ENCODE peak calls at places on chromosomes 5 and 9, in six cellular contexts. C is IMR-90, W is adrenal gland, U is heart left ventricle, F is K562, J is stomach. M is an unnamed sample.

GRCh38 chr5:139670369-139671095 is 22.4 kb downstream of the CXXC5 start:
- DNase-seq in J (no peak), U (no peak), C (no peak), W (no peak), F (no peak), M (peak)

GRCh38 chr5:107508083-107508482 is 162.7 kb downstream of the EFNA5 start:
- DNase-seq in U (no peak), F (no peak), J (no peak), W (no peak), C (no peak), M (no peak)

GRCh38 chr9:135043345-135043744 is 44.1 kb upstream of the OLFM1 start:
- DNase-seq in J (peak), C (no peak), U (no peak), F (no peak), W (no peak), M (no peak)

GRCh38 chr5:115732026-115732425 is 84.4 kb downstream of the CDO1 start:
- DNase-seq in U (no peak), C (no peak), F (no peak), J (no peak), W (no peak), M (no peak)

GRCh38 chr5:52728201-52728600 is 59.5 kb upstream of the ITGA1 start:
- DNase-seq in U (no peak), F (no peak), W (no peak), J (no peak), C (no peak), M (no peak)

GRCh38 chr5:59829389-59829788 is 64.1 kb downstream of the PDE4D start:
- DNase-seq in U (peak), F (no peak), W (no peak), C (peak), J (no peak), M (no peak)

GRCh38 chr5:82405166-82405565 is 127.0 kb upstream of the RPS23 start:
- DNase-seq in C (peak), U (no peak), J (no peak), W (no peak), F (no peak), M (no peak)

GRCh38 chr5:10913846-10914245 is 152.8 kb upstream of the DAP start:
- DNase-seq in W (peak), U (no peak), C (peak), J (no peak), F (peak), M (no peak)

GRCh38 chr5:151476054-151476453 is 28.7 kb downstream of the SLC36A1 start:
- DNase-seq in W (no peak), C (no peak), F (no peak), U (no peak), J (no peak), M (no peak)

GRCh38 chr5:160420331-160420610 is 1.4 kb upstream of the PTTG1 start:
- DNase-seq in F (no peak), J (no peak), W (no peak), C (no peak), U (no peak), M (no peak)

GRCh38 chr5:139745121-139745799 is 50.3 kb upstream of the PSD2 start:
- DNase-seq in W (no peak), F (peak), C (peak), J (no peak), U (no peak), M (no peak)

GRCh38 chr9:114434878-114435311 is 47.1 kb upstream of the AKNA start:
- DNase-seq in F (peak), U (no peak), C (peak), W (no peak), J (no peak), M (peak)

GRCh38 chr5:62340392-62340791 is 34.4 kb downstream of the KIF2A start:
- DNase-seq in C (peak), J (no peak), U (no peak), F (peak), W (no peak), M (no peak)

GRCh38 chr9:124257865-124258764 is at the start of gene NEK6:
- DNase-seq in U (no peak), W (no peak), J (peak), F (peak), C (peak), M (no peak)

GRCh38 chr9:13279284-13280162 is at the start of gene MPDZ:
- DNase-seq in J (peak), F (peak), C (peak), W (peak), U (peak), M (peak)

GRCh38 chr5:158543539-158544387 is 556.0 kb downstream of the EBF1 start:
- DNase-seq in U (peak), C (peak), W (no peak), F (no peak), J (no peak), M (no peak)

GRCh38 chr5:74240783-74241750 is 399.5 kb downstream of the ENC1 start:
- DNase-seq in F (no peak), J (no peak), W (no peak), C (no peak), U (no peak), M (peak)

GRCh38 chr9:126159661-126160060 is 167.0 kb upstream of the MVB12B start:
- DNase-seq in F (no peak), C (no peak), W (no peak), J (peak), U (no peak), M (peak)

GRCh38 chr5:14671414-14671813 is 6.9 kb downstream of the OTULIN start:
- DNase-seq in W (no peak), U (no peak), F (no peak), C (peak), J (no peak), M (no peak)

GRCh38 chr5:140235776-140236558 is 61.0 kb downstream of the CYSTM1 start:
- DNase-seq in U (no peak), C (no peak), J (no peak), F (no peak), W (no peak), M (no peak)

GRCh38 chr5:137498301-137498735 is 808 bp downstream of the SPOCK1 start:
- DNase-seq in F (no peak), J (no peak), C (no peak), W (peak), U (no peak), M (peak)

GRCh38 chr5:3597727-3598082 is 2.1 kb downstream of the IRX1 start:
- DNase-seq in U (no peak), C (no peak), J (no peak), F (no peak), W (no peak), M (no peak)

GRCh38 chr9:129458663-129459549 is 162.0 kb downstream of the C9orf50 start:
- DNase-seq in U (peak), W (peak), C (no peak), J (peak), F (no peak), M (peak)

GRCh38 chr9:696332-697090 is 145.0 kb upstream of the DMRT1 start:
- DNase-seq in W (peak), U (peak), F (no peak), J (no peak), C (peak), M (peak)

GRCh38 chr9:123406691-123407536 is 50.9 kb downstream of the CRB2 start:
- DNase-seq in W (no peak), J (no peak), F (peak), U (no peak), C (peak), M (no peak)

GRCh38 chr5:67235399-67236110 is 39.0 kb upstream of the CD180 start:
- DNase-seq in W (no peak), C (no peak), F (no peak), U (no peak), J (no peak), M (no peak)

GRCh38 chr9:104864675-104865104 is 63.3 kb downstream of the ABCA1 start:
- DNase-seq in U (no peak), W (no peak), C (peak), J (no peak), F (no peak), M (no peak)

GRCh38 chr9:89883401-89884341 is 278.9 kb downstream of the GADD45G start:
- DNase-seq in C (no peak), U (no peak), W (peak), F (no peak), J (peak), M (peak)

GRCh38 chr5:62152394-62153123 is 153.4 kb upstream of the KIF2A start:
- DNase-seq in C (no peak), W (no peak), F (no peak), J (no peak), U (no peak), M (no peak)

GRCh38 chr5:73229271-73229670 is 56.3 kb downstream of the TMEM174 start:
- DNase-seq in J (no peak), C (peak), U (no peak), F (no peak), W (no peak), M (no peak)

GRCh38 chr9:109408759-109409462 is 88.1 kb upstream of the EPB41L4B start:
- DNase-seq in C (peak), J (no peak), F (no peak), W (no peak), U (no peak), M (no peak)

GRCh38 chr9:4137234-4137633 is 162.6 kb downstream of the GLIS3 start:
- DNase-seq in J (no peak), F (no peak), C (peak), U (no peak), W (no peak), M (no peak)

GRCh38 chr5:16855475-16855874 is 80.6 kb downstream of the MYO10 start:
- DNase-seq in C (peak), U (peak), F (no peak), W (peak), J (peak), M (peak)

GRCh38 chr5:83397658-83398057 is 73.9 kb upstream of the VCAN start:
- DNase-seq in C (no peak), J (no peak), F (no peak), U (no peak), W (no peak), M (no peak)

GRCh38 chr9:107070591-107070990 is 207.6 kb downstream of the ZNF462 start:
- DNase-seq in F (no peak), J (no peak), C (no peak), W (no peak), U (no peak), M (no peak)

GRCh38 chr5:36855141-36855495 is 21.5 kb upstream of the NIPBL start:
- DNase-seq in U (no peak), C (no peak), W (no peak), J (no peak), F (no peak), M (peak)

GRCh38 chr9:97179616-97180015 is 127.8 kb upstream of the CCDC180 start:
- DNase-seq in J (no peak), F (no peak), W (no peak), U (no peak), C (no peak), M (no peak)

GRCh38 chr5:52798952-52799351 is 11.2 kb downstream of the ITGA1 start:
- DNase-seq in W (no peak), F (no peak), U (no peak), C (no peak), J (no peak), M (no peak)

DNA sequence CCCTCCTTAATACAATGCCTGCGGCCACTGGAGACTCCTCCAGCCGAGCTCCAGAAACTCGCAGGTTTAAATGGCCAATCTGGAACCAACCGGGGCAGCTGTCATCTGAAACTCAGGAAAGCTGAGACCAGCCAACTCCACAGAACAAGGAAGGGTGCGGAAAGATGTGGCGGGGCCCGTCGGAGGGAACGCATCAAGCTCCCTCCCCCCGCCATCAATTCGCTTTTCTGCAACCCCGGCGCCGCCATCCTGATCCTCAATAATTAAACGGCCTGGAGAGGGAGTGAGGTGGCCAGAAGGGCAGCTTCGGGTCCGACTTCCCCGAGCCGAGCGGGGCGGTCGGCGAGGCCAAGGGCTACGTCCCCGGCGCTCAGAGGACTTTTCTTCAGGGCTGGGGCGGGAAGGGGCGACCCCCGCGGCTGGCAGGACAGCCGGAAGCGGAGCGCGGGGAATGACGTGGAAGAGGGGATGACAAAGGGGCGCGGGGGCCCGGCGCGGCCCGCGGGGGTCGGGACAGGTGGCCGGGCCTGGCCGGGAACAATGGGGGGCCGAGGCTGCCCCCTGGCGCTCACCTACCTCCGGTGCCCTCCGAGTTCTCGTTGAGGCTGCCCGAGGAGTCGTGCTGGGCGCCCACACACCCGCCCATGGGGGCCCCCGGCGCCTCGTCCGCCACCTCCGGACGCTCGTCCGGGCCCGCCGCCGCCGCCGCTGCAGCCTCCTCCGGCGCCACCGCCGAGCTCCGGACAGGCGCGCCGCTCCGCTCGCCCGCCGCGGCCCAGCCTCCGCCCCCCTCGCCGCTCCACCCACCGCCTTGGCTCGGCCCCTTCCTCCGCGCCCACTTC is at the start of gene UBTD2:
- DNase-seq in W (peak), J (peak), U (peak), F (peak), C (peak), M (peak)
- TF ChIP-seq POLR2A in W (peak), J (no peak), U (no peak), F (no peak), C (peak), M (no peak)

GRCh38 chr5:33198816-33199215 is 241.9 kb upstream of the TARS1 start:
- DNase-seq in J (no peak), C (no peak), F (no peak), W (no peak), U (no peak), M (no peak)

GRCh38 chr5:33194914-33195313 is 245.9 kb upstream of the TARS1 start:
- DNase-seq in W (no peak), J (no peak), F (no peak), U (no peak), C (no peak), M (no peak)

DNA sequence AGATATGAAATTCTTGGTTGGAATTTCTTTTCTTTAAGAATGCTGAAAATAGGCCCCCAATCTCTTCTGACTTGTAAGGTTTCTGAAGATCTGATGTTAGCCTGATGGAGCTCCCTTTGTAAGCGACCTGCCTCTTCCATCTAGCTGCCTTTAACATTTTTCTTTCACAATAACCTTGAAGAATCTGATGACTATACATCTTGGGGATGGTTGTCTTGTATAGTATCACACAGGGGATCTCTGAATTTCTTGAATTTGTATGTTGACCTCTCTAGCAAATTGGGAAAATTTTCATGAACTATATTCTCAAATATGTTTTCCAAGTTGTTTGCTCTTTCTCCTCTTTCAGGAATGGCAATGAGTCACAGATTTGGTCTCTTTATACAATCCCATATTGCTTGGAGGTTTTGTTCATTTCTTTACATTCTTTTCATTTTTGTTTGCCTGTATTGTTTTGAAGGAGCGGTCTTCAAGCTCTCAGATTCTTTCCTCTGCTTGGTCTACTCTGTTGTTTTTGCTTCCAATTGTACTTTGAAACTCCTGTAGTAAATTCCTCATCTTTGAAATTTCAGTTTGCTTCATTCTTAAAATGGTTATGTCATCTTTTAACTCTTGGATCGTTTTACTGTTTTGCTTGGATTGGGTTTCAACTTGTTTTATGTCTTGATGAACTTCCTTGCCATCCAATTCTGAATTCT is 245.2 kb upstream of the TARS1 start:
- DNase-seq in U (no peak), J (no peak), C (peak), W (no peak), F (no peak), M (no peak)
- TF ChIP-seq CTCF in U (no peak), J (no peak), C (no peak), W (no peak), F (no peak), M (no peak)

DNA sequence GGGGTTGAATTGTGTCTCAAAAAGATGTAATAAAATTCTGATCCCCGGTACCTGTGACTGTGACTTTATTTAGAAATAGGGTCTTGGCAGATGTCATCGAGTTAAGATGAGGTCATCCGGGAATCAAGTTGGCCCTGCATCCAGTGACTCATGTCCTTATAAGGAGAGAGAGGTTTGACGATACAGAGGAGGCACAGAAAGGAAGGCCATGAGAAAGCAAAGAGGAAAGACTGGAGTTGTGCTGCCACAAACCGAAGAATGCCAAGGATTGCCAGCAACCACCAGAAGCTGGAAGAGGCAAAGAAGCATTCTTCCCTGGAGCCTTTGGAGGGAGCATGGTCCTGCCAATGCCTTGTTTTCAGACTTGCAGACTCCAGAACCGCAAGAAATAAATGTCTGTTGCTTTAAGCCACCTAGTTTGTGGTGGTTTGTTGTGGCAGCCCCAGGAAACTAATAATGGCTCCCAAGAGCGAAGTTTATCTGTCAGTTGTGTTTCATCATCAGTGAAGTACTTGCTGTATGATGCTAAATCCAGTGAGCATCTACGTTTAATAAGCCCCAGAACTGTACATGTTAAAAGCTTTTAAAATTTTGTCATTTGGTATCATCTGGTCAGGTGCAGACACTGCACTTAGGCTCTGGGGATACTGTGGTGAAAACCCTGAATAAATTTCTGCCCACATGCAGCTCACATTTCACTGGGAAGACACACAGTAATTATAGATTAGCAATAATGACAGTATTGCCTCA is 114.8 kb downstream of the TLE4 start:
- DNase-seq in F (no peak), C (peak), W (peak), J (no peak), U (no peak), M (no peak)
- TF ChIP-seq POLR2A in F (no peak), C (no peak), W (no peak), J (no peak), U (no peak), M (no peak)

GRCh38 chr5:174000078-174000477 is 11.1 kb downstream of the C5orf47 start:
- DNase-seq in U (no peak), C (no peak), J (no peak), F (no peak), W (no peak), M (no peak)

GRCh38 chr5:174008922-174009321 is 20.0 kb downstream of the C5orf47 start:
- DNase-seq in F (no peak), W (no peak), C (no peak), U (no peak), J (no peak), M (no peak)

DNA sequence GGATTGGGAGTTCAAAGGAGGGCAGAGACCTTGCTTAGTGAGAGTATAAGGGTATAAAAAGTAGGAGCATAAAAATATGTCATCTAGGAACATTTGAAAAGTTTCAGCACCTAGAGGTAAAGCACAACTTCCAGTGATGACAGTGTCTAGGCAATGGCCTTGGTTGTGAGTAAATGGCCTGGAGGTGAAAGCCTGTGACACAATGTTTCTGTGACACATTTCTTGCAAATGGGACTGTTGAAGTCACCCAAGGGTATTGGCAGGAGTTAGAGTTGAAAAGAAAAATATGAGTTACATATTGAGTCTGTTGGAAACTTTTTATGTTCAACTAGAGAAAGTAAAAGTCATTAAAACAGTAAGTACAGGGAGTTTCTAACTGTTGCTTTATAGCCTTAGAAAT is 14.8 kb downstream of the C5orf47 start:
- DNase-seq in W (no peak), J (no peak), F (no peak), U (no peak), C (no peak), M (no peak)
- TF ChIP-seq CTCF in W (no peak), J (no peak), F (no peak), U (no peak), C (no peak), M (no peak)

DNA sequence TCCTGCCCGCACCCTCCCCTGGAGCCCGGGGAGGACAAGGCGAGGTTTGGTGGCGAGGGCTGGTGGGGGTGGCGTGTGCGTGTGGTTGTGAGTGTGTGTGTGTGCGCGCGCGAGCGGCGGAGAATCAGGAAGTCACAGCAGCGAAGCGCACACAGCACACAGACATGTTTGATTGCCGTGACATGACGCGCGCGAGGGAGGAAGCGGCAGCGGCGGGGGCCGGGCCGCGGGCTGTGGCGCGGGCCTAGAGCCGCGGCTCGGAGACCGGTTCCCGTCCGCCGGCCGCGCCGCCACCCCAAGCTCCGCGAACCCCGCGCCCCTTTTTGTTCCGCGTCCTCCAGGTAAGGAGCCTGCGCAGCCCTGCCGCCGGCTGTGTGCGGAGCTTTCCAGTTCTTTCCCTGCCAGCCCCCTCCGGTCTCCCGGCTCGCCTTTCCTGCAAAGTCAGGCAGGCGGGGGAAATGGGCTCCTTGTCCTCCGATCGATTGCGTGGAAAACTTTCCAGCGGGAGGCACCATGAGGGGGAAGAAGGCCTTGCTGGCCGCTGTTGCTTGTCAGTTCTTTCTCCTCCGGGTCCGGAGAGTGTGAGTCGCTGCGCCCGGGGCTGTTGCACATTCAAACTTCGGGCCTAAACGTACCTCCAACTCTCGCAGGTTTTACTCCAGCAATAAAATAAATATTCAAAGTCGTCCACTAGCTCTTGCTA is 2.5 kb downstream of the SMARCA2 start:
- DNase-seq in W (peak), F (peak), C (peak), U (peak), J (peak), M (peak)
- TF ChIP-seq POLR2A in W (peak), F (no peak), C (no peak), U (no peak), J (no peak), M (no peak)